ENCODE peak calls at places on chromosomes 1 and 21, in four cellular contexts. B is IMR-90, A is H1, O is mesendoderm. H is an unnamed sample. For H3K4me1, the result is how much of the 10 kb centered on the place peaks cover.

GRCh38 chr1:220983877-220984635 is 104.8 kb downstream of the HLX start:
- DNase-seq in B (no peak), A (peak), O (peak), H (peak)

GRCh38 chr1:22053861-22054770 is 1.6 kb downstream of the CDC42 start:
- DNase-seq in B (peak), A (no peak), O (no peak), H (no peak)

GRCh38 chr1:161021168-161021958 is 411 bp upstream of the F11R start:
- DNase-seq in B (peak), A (peak), O (peak), H (peak)

GRCh38 chr1:176119549-176119948 is 87.5 kb downstream of the COP1 start:
- DNase-seq in B (peak), A (no peak), O (peak), H (no peak)

GRCh38 chr21:45507523-45507875 is 34.7 kb downstream of the SLC19A1 start:
- DNase-seq in B (no peak), A (no peak), O (no peak), H (no peak)

GRCh38 chr21:42500225-42500624 is 4.2 kb upstream of the RSPH1 start:
- DNase-seq in B (no peak), A (no peak), O (no peak), H (no peak)

GRCh38 chr1:203593723-203594122 is 32.9 kb upstream of the ATP2B4 start:
- DNase-seq in B (peak), A (no peak), O (peak), H (peak)

GRCh38 chr1:100034465-100034864 is 64.7 kb downstream of the SLC35A3 start:
- DNase-seq in B (peak), A (no peak), O (peak), H (no peak)

GRCh38 chr1:85244271-85245053 is 15.0 kb downstream of the C1orf52 start:
- DNase-seq in B (peak), A (no peak), O (no peak), H (no peak)

GRCh38 chr1:210815641-210816040 is 318.3 kb downstream of the KCNH1 start:
- DNase-seq in B (no peak), A (no peak), O (no peak), H (no peak)

GRCh38 chr1:227568593-227568992 is 5.2 kb downstream of the ZNF678 start:
- DNase-seq in B (no peak), A (no peak), O (no peak), H (no peak)

GRCh38 chr21:42518626-42519025 is 5.0 kb downstream of the SLC37A1 start:
- DNase-seq in B (no peak), A (no peak), O (no peak), H (no peak)

GRCh38 chr1:150210741-150211140 is 25.2 kb downstream of the ANP32E start:
- DNase-seq in B (no peak), A (no peak), O (no peak), H (no peak)

GRCh38 chr1:163842546-163842945 is 520.8 kb downstream of the NUF2 start:
- DNase-seq in B (no peak), A (no peak), O (no peak), H (no peak)

GRCh38 chr1:97186381-97186780 is 464.8 kb downstream of the PTBP2 start:
- DNase-seq in B (no peak), A (no peak), O (peak), H (peak)

GRCh38 chr1:2644591-2645101 is 11.8 kb upstream of the MMEL1 start:
- DNase-seq in B (no peak), A (no peak), O (no peak), H (no peak)

GRCh38 chr21:31182231-31183129 is 144.2 kb upstream of the KRTAP19-8 start:
- DNase-seq in B (no peak), A (no peak), O (no peak), H (no peak)

GRCh38 chr1:6496360-6496704 is 4.9 kb upstream of the PLEKHG5 start:
- DNase-seq in B (no peak), A (no peak), O (no peak), H (no peak)

GRCh38 chr1:6494627-6495026 is 3.2 kb upstream of the PLEKHG5 start:
- DNase-seq in B (no peak), A (no peak), O (no peak), H (no peak)

GRCh38 chr1:6495540-6496359 is 4.3 kb upstream of the PLEKHG5 start:
- DNase-seq in B (no peak), A (no peak), O (no peak), H (peak)

GRCh38 chr1:6496890-6497214 is 5.4 kb upstream of the PLEKHG5 start:
- DNase-seq in B (no peak), A (no peak), O (no peak), H (no peak)

DNA sequence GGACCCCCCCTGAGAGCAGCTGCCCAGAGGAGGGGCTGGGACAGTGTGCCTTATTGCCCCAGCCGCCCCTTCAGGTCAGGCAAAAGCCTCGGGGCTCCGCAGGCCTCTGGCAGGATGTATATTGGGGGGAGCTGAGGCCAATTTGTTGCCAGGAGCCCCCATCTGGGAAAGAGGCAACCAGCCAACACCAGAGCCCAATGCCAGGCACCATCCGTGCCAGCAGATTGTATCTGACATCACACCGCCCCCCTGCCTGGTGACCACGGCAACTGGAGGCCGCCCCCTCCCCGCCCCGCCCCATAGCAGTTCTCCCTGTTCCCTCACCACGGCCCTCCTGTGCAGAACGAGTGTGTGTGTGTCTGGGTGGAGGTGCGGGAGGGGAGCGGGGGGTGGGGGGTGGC is 3.6 kb upstream of the PLEKHG5 start:
- DNase-seq in B (no peak), A (no peak), O (no peak), H (no peak)
- H3K4me1 ChIP-seq in B (under half), A (under half), O (under half), H (under half)

GRCh38 chr1:228901936-228902681 is 166.8 kb downstream of the RHOU start:
- DNase-seq in B (no peak), A (no peak), O (no peak), H (no peak)

GRCh38 chr1:228900993-228901392 is 165.7 kb downstream of the RHOU start:
- DNase-seq in B (no peak), A (no peak), O (no peak), H (no peak)

GRCh38 chr1:228898582-228898992 is 163.3 kb downstream of the RHOU start:
- DNase-seq in B (no peak), A (no peak), O (no peak), H (no peak)

GRCh38 chr1:228899421-228899956 is 164.2 kb downstream of the RHOU start:
- DNase-seq in B (no peak), A (no peak), O (no peak), H (no peak)

DNA sequence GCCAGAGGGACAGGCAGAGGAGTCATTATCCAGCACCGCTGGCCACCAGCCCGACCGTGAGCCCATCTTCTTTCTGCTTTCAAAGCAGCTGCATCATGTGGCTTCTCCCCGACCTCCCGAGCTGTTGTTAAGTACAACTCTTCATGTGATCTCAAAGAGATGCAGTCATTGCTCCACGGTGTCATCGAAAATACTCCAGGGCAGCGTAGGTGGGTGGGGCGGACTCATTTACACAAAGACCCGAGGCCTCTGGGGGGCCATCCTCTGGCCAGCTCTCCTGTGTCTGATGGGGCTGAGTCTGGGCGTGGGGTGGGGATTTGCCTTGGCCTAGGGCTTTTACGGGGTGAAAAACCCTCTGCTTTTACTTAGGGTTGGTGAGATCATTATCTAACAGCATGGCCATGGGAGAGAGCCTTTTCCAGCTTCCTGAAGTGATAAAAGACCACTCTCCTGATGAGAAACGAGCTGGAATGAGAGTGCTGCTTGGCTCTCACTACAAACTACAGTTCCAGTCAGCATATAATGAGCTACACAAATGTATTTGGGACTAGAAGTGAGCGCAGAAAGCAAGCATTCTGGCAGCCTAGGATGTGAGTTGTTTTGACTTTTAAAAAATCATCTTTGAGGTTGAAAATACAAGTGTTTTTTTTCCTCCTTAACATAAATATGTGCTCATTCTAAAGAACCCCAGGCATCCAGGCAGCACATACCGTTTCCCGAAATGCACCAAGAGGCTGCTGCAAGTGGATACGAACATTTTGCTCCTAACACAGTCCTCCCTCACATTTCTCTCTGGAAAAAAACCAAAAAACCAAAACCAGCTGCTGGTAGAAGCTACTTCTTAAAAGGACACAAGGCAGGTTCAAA is 165.1 kb downstream of the RHOU start:
- DNase-seq in B (peak), A (no peak), O (peak), H (no peak)
- H3K56ac ChIP-seq in B (peak), A (no peak), O (peak), H (no peak)

GRCh38 chr1:32958827-32959226 is 5.8 kb downstream of the RNF19B start:
- DNase-seq in B (no peak), A (no peak), O (no peak), H (no peak)
- H3K4me1 ChIP-seq in B (under half), A (under half), O (under half), H (under half)

GRCh38 chr1:91383461-91383860 is 21.2 kb downstream of the HFM1 start:
- DNase-seq in B (peak), A (no peak), O (no peak), H (no peak)

DNA sequence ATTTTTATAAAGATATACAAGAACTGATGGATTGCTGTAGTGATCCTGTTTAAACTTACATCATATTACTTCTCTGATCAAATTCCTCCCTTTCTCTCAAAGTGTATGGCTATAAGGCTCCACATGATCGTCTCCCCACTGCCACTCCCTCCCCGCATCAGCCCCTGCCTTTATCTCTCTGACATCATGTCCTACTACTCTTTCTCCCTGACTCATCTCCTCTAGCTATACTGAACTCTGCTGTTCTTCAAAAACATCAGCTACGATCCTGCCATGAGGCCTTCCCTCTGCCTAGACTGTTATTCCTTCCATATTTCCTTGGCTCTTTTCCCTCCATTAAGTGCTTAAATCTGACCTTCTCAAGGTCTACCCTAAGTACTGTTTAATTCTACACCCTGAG is 22.8 kb downstream of the HFM1 start:
- DNase-seq in B (peak), A (no peak), O (no peak), H (no peak)
- H3K56ac ChIP-seq in B (no peak), A (no peak), O (no peak), H (no peak)

DNA sequence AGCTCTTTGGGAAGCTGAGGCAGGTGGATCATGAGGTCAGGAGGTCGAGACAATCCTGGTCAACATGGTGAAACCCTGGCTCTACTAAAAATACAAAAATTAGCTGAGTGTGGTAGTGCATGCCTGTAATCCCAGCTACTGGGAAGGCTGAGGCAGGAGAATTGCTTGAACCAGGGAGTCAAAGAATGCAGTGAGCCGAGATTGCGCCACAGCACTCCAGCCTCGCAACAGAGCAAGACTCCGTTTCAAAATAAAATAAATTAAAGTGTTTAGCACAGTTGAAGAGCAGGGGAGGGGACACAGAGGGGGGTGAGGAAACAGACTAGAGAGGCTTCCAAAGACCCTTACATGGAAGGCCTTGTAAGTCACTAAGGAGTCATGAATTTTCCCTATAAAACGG is 131.2 kb upstream of the SPATA6 start:
- DNase-seq in B (no peak), A (no peak), O (no peak), H (no peak)
- H3K4me1 ChIP-seq in B (under half), A (under half), O (under half), H (under half)

GRCh38 chr1:106134561-106134960 is 921.9 kb upstream of the PRMT6 start:
- DNase-seq in B (no peak), A (no peak), O (no peak), H (no peak)
- H3K56ac ChIP-seq in B (no peak), A (no peak), O (no peak), H (no peak)

DNA sequence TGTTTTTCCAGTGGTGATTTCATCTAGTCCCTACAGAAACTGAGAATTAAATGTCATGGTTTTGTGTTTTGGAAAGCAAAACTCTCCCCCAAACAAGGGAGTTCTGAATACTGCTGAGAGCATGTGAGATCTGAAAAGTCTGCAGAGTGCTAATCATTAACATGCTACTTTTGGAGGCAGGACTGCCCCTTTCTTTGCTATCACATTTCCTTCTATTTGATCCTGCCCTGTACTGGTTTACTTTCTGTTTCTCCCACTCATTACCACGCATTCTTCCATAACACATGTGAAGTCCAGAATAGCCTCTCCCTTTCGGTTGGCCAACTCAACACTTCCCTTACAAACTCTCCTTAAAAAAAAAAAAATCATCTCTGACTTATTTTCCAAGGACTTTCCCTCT is 63.6 kb downstream of the GADD45A start:
- DNase-seq in B (peak), A (no peak), O (no peak), H (no peak)
- H3K4me1 ChIP-seq in B (under half), A (under half), O (under half), H (under half)